ENCODE peak calls at places on chromosomes 13 and 19, in four cellular contexts. E is GM12878, H is K562, K is H1. F is an unnamed sample.

GRCh38 chr19:55638864-55639359 is 1.9 kb upstream of the ZNF580 start:
- DNase-seq in E (no peak), H (peak), K (no peak), F (peak)

GRCh38 chr19:48552406-48553322 is 692 bp downstream of the SULT2B1 start:
- DNase-seq in E (no peak), H (no peak), K (no peak), F (no peak)

GRCh38 chr13:48126944-48127814 is 32.3 kb upstream of the MED4 start:
- DNase-seq in E (peak), H (peak), K (peak), F (peak)

GRCh38 chr19:41753936-41754529 is 1.3 kb upstream of the CEACAM6 start:
- DNase-seq in E (no peak), H (peak), K (no peak), F (peak)

GRCh38 chr13:69903081-69903480 is 204.5 kb upstream of the ATXN8OS start:
- DNase-seq in E (no peak), H (no peak), K (no peak), F (no peak)

GRCh38 chr13:43822969-43823368 is 36.2 kb upstream of the ENOX1 start:
- DNase-seq in E (no peak), H (no peak), K (no peak), F (no peak)

GRCh38 chr13:36766295-36766694 is 52.7 kb upstream of the RFXAP start:
- DNase-seq in E (no peak), H (no peak), K (no peak), F (peak)

GRCh38 chr19:50512999-50513745 is 541 bp downstream of the ASPDH start:
- DNase-seq in E (no peak), H (no peak), K (no peak), F (no peak)

GRCh38 chr19:19342086-19343015 is 21.7 kb downstream of the MAU2 start:
- DNase-seq in E (no peak), H (peak), K (peak), F (peak)

GRCh38 chr13:58949646-58950045 is 1214.1 kb downstream of the DIAPH3 start:
- DNase-seq in E (no peak), H (peak), K (no peak), F (no peak)

GRCh38 chr13:68697551-68697950 is 1410.1 kb upstream of the ATXN8OS start:
- DNase-seq in E (no peak), H (peak), K (no peak), F (no peak)

GRCh38 chr13:114132419-114133121 is at the start of gene RASA3:
- DNase-seq in E (no peak), H (peak), K (peak), F (no peak)

GRCh38 chr19:3413796-3414327 is 47.5 kb downstream of the NFIC start:
- DNase-seq in E (no peak), H (no peak), K (no peak), F (peak)

GRCh38 chr19:55652311-55653078 is 2.3 kb upstream of the U2AF2 start:
- DNase-seq in E (no peak), H (no peak), K (no peak), F (no peak)

GRCh38 chr13:47890146-47890814 is 110.8 kb downstream of the SUCLA2 start:
- DNase-seq in E (no peak), H (no peak), K (no peak), F (no peak)

GRCh38 chr13:50740052-50740741 is 103.3 kb downstream of the DLEU7 start:
- DNase-seq in E (no peak), H (no peak), K (no peak), F (no peak)

GRCh38 chr19:51546650-51547396 is 15.4 kb upstream of the SIGLEC6 start:
- DNase-seq in E (no peak), H (peak), K (no peak), F (no peak)

GRCh38 chr13:102566513-102566912 is 30.3 kb upstream of the TPP2 start:
- DNase-seq in E (no peak), H (no peak), K (no peak), F (no peak)

GRCh38 chr13:98797456-98797855 is 45.0 kb upstream of the SLC15A1 start:
- DNase-seq in E (no peak), H (no peak), K (no peak), F (no peak)

GRCh38 chr13:113936566-113936965 is 37.3 kb downstream of the C13orf46 start:
- DNase-seq in E (no peak), H (no peak), K (no peak), F (no peak)

GRCh38 chr19:35846038-35846668 is 6.2 kb downstream of the NPHS1 start:
- DNase-seq in E (no peak), H (no peak), K (no peak), F (no peak)

GRCh38 chr13:35927554-35927953 is 203.6 kb downstream of the DCLK1 start:
- DNase-seq in E (no peak), H (peak), K (no peak), F (no peak)

GRCh38 chr19:13100031-13100588 is 2.5 kb downstream of the LYL1 start:
- DNase-seq in E (peak), H (peak), K (no peak), F (no peak)

GRCh38 chr13:50589139-50589538 is 254.4 kb downstream of the DLEU7 start:
- DNase-seq in E (no peak), H (no peak), K (no peak), F (no peak)

GRCh38 chr13:35479691-35480090 is 3.2 kb upstream of the MAB21L1 start:
- DNase-seq in E (no peak), H (no peak), K (no peak), F (no peak)

GRCh38 chr13:48896312-48896711 is 79.4 kb upstream of the FNDC3A start:
- DNase-seq in E (no peak), H (peak), K (no peak), F (no peak)

GRCh38 chr19:7101498-7102253 is 32.2 kb downstream of the ZNF557 start:
- DNase-seq in E (no peak), H (no peak), K (no peak), F (no peak)

GRCh38 chr13:106415427-106415826 is 120.0 kb downstream of the EFNB2 start:
- DNase-seq in E (no peak), H (no peak), K (no peak), F (no peak)

GRCh38 chr13:105291987-105292386 is 1243.5 kb downstream of the EFNB2 start:
- DNase-seq in E (no peak), H (no peak), K (no peak), F (no peak)

GRCh38 chr13:51998723-51999471 is 12.4 kb downstream of the ATP7B start:
- DNase-seq in E (no peak), H (peak), K (no peak), F (peak)

GRCh38 chr19:2841858-2842574 is 741 bp downstream of the ZNF555 start:
- DNase-seq in E (no peak), H (peak), K (no peak), F (no peak)

GRCh38 chr19:43673702-43674629 is 4.0 kb upstream of the PLAUR start:
- DNase-seq in E (no peak), H (no peak), K (no peak), F (no peak)

GRCh38 chr19:43664008-43664407 is 6.0 kb downstream of the PLAUR start:
- DNase-seq in E (peak), H (no peak), K (no peak), F (no peak)

GRCh38 chr19:43667524-43668405 is 2.2 kb downstream of the PLAUR start:
- DNase-seq in E (no peak), H (peak), K (no peak), F (no peak)

GRCh38 chr19:43672061-43672679 is 2.2 kb upstream of the PLAUR start:
- DNase-seq in E (no peak), H (no peak), K (no peak), F (no peak)

GRCh38 chr19:43668406-43669158 is 1.4 kb downstream of the PLAUR start:
- DNase-seq in E (peak), H (peak), K (peak), F (peak)
- TF ChIP-seq POLR2A in E (no peak), H (peak), K (peak), F (peak)

GRCh38 chr13:21372530-21372929 is 86.6 kb downstream of the ZDHHC20 start:
- DNase-seq in E (no peak), H (no peak), K (no peak), F (no peak)
- TF ChIP-seq HDAC6 in E (no peak), H (no peak), K (no peak), F (no peak)

GRCh38 chr13:55990631-55991030 is 1150.1 kb upstream of the PRR20A start:
- DNase-seq in E (no peak), H (no peak), K (no peak), F (no peak)
- TF ChIP-seq POLR2A in E (no peak), H (no peak), K (no peak), F (no peak)

DNA sequence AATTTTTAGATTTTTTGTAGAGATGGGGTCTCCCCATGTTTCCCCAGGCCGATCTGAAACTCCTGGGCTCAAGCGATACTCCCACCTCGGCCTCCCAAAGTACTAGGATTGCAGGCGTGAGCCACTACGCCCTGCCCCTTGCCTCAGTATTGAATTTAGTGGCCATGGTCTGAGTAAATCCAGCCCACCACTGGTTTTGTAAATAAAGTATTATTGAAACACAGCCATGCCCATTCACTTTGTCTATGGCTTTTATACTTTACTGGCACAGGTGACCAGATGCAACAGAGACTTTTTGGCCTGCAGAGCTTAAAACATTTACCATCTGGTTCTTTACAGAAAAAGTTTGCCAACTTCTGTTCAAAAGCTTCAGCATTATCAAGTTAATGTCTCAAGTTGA is 143.8 kb downstream of the PTPRS start:
- DNase-seq in E (no peak), H (no peak), K (no peak), F (no peak)
- TF ChIP-seq HDAC6 in E (no peak), H (no peak), K (no peak), F (no peak)

DNA sequence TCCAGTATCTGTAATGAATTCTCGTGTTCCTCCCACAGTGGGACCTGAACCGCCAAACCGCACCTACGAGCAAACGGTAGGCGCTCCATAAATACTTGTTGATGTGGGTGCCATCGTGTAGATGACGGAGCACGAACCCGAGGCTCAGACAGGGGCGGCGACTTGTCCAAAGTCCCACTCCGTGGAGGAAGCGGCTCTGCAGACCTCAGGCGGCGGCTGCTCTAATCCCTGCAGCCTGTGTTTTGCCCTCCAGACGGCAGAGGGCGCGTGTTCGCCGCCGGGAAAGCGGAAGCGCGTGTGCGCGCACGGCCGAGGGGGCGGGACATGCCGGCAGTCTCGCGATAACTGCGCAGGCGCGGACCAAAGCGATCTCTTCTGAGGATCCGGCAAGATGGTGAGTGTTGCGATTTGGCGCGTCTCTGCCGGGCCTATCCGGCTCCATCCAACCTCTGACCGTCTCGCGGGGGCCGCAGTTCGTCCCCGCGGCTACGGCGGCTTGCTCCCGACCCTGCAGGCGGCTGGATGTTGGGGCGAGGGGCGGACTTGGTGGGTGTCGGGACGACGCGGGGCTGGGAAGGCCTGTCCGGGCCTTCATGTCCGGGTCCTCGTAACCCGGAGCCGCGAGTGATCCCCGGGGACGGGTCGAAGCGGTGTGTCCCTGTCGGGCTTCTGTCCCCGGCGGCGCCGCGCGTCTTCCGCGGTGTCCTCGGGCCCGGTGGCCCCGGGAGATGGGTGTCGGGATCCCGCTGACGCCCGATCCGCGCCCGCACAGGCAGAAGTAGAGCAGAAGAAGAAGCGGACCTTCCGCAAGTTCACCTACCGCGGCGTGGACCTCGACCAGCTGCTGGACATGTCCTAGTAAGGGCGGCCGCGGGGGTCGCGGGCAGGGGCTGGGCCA is at the start of gene RPS15:
- DNase-seq in E (peak), H (peak), K (peak), F (peak)
- TF ChIP-seq POLR2A in E (peak), H (peak), K (peak), F (peak)

GRCh38 chr19:5892772-5893275 is 10.8 kb downstream of the NDUFA11 start:
- DNase-seq in E (no peak), H (no peak), K (no peak), F (no peak)

GRCh38 chr19:5893907-5894703 is 9.5 kb downstream of the NDUFA11 start:
- DNase-seq in E (no peak), H (peak), K (no peak), F (no peak)

GRCh38 chr19:5891572-5891937 is 12.0 kb downstream of the NDUFA11 start:
- DNase-seq in E (no peak), H (no peak), K (no peak), F (no peak)

GRCh38 chr19:5893296-5893903 is 10.2 kb downstream of the NDUFA11 start:
- DNase-seq in E (no peak), H (no peak), K (no peak), F (no peak)

DNA sequence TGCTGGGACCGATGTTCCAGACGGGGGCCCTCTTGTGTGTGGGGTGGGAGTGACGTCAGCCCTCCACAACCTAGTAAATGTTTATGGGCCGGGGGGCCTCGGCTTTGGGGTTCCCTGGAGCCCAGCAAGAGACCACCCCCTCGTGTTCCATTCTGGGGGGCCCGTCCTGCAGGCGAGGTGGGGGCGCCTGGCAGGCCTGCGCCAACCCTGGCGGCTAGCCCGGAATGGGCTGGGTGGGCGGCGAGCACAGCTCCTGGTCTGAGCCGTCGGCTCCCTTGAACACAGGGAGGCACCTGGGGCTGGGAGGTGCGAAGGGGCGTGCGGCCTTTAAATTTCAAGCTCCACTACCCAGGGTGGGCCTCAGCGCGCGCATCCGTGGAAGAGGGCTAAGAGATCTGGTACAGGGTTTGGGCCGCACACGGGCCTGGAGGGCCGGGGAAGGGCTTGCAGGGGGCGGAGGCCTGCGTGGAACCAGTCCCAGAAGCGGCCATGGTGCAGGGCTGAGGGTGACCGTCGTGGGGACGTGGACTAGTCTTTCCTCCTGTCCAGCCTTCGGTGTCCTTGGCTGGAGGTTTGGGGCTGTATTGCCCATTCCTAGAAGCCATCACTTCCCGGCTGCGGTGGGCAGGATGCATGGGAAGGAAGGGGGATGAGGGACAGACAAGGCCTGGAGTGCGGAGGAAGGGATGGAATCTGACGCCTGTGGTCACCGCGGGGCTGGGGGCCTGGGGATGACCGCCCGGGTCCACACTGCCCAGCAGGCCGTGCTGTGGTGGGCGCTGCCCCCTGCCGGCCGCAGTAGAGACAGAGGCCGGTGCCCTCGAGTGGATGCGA is 11.4 kb downstream of the NDUFA11 start:
- DNase-seq in E (no peak), H (peak), K (no peak), F (no peak)
- TF ChIP-seq HDAC6 in E (no peak), H (no peak), K (no peak), F (no peak)

F was measured in HepG2.